ENCODE peak calls at places on chromosomes 16 and 17, in six cellular contexts. P is CD8-positive, alpha-beta memory T cell; Q is heart left ventricle; G is lung; H is CD8-positive, alpha-beta T cell; B is MM.1S. Y is an unnamed sample.

GRCh38 chr17:79837888-79838540 is 1.2 kb downstream of the CBX4 start:
- DNase-seq in P (peak), Q (peak), G (no peak), H (no peak), B (peak), Y (peak)

GRCh38 chr17:55343114-55343513 is 78.4 kb downstream of the HLF start:
- DNase-seq in P (no peak), Q (no peak), G (no peak), H (no peak), B (no peak), Y (no peak)

GRCh38 chr16:2471016-2471652 is at the start of gene NTN3:
- DNase-seq in P (no peak), Q (no peak), G (no peak), H (no peak), B (no peak), Y (no peak)

GRCh38 chr16:48165961-48166578 is 10.3 kb upstream of the ABCC12 start:
- DNase-seq in P (no peak), Q (no peak), G (no peak), H (no peak), B (no peak), Y (no peak)

GRCh38 chr17:73639926-73640325 is 4.3 kb downstream of the SDK2 start:
- DNase-seq in P (no peak), Q (no peak), G (no peak), H (no peak), B (no peak), Y (no peak)

GRCh38 chr17:17710728-17711541 is 29.7 kb downstream of the RAI1 start:
- DNase-seq in P (no peak), Q (no peak), G (peak), H (no peak), B (no peak), Y (no peak)

GRCh38 chr16:10529895-10530669 is 50.3 kb downstream of the EMP2 start:
- DNase-seq in P (no peak), Q (no peak), G (no peak), H (no peak), B (no peak), Y (no peak)

GRCh38 chr17:6079155-6079554 is 9.0 kb downstream of the WSCD1 start:
- DNase-seq in P (no peak), Q (no peak), G (no peak), H (no peak), B (peak), Y (no peak)

GRCh38 chr17:80678621-80679020 is 134.0 kb downstream of the RPTOR start:
- DNase-seq in P (no peak), Q (no peak), G (no peak), H (no peak), B (no peak), Y (no peak)